ENCODE peak calls at places on chromosomes 6 and 20, in nine cellular contexts. U, O, G, T, X, R, Z, F and A are unnamed samples. For H4K20me1, the result is how much of the 10 kb centered on the place peaks cover.

GRCh38 chr6:537114-537513 is 119.8 kb downstream of the HUS1B start:
- DNase-seq in U (no peak), G (no peak), Z (no peak), T (no peak), R (no peak), X (no peak), O (no peak), F (peak), A (no peak)

GRCh38 chr6:167275001-167275400 is 16.1 kb upstream of the UNC93A start:
- DNase-seq in O (no peak), F (no peak), Z (no peak), G (no peak), X (no peak), U (no peak), R (no peak), T (no peak), A (no peak)

GRCh38 chr6:141326426-141326825 is 806.3 kb upstream of the GJE1 start:
- DNase-seq in R (peak), X (peak), G (no peak), F (no peak), Z (peak), O (no peak), U (no peak), T (no peak), A (no peak)

GRCh38 chr6:91082311-91082803 is 495.5 kb upstream of the MAP3K7 start:
- DNase-seq in U (no peak), G (no peak), X (no peak), Z (peak), T (peak), R (no peak), F (peak), O (peak), A (no peak)

GRCh38 chr6:156564128-156564806 is 212.9 kb upstream of the ARID1B start:
- DNase-seq in F (peak), Z (peak), O (peak), X (no peak), T (peak), R (peak), U (peak), G (peak), A (peak)

GRCh38 chr6:150142657-150143501 is at the start of gene PPP1R14C:
- DNase-seq in Z (peak), F (peak), G (no peak), U (peak), T (peak), X (no peak), O (peak), R (no peak), A (no peak)

GRCh38 chr6:107784669-107785068 is 39.4 kb downstream of the SCML4 start:
- DNase-seq in G (no peak), R (no peak), O (no peak), Z (no peak), F (no peak), U (no peak), T (no peak), X (no peak), A (no peak)

GRCh38 chr6:46042355-46042999 is 26.8 kb upstream of the CLIC5 start:
- DNase-seq in R (peak), F (peak), O (peak), Z (peak), G (peak), X (no peak), T (peak), U (peak), A (peak)

GRCh38 chr6:27795697-27796494 is 116.3 kb downstream of the OR2B2 start:
- DNase-seq in G (peak), U (peak), T (no peak), Z (peak), O (peak), R (peak), F (peak), X (peak), A (peak)

GRCh38 chr6:133040025-133040838 is 200.9 kb upstream of the EYA4 start:
- DNase-seq in R (peak), G (peak), X (no peak), T (no peak), F (peak), U (peak), Z (peak), O (peak), A (no peak)

GRCh38 chr6:163830641-163831040 is 416.1 kb downstream of the QKI start:
- DNase-seq in F (no peak), T (no peak), R (no peak), U (no peak), Z (no peak), X (no peak), G (no peak), O (no peak), A (no peak)

GRCh38 chr6:16432075-16433032 is 194.0 kb downstream of the GMPR start:
- DNase-seq in G (no peak), U (no peak), O (no peak), Z (peak), R (no peak), X (no peak), F (no peak), T (no peak), A (no peak)

GRCh38 chr20:33914871-33915270 is 78.8 kb upstream of the RALY start:
- DNase-seq in X (peak), F (no peak), O (no peak), T (no peak), Z (peak), R (peak), U (no peak), G (peak), A (peak)

GRCh38 chr20:33554914-33555420 is 65.1 kb downstream of the CBFA2T2 start:
- DNase-seq in G (peak), X (peak), T (no peak), U (no peak), R (peak), O (peak), Z (peak), F (peak), A (peak)

GRCh38 chr6:21103626-21104224 is 489.8 kb upstream of the SOX4 start:
- DNase-seq in X (peak), T (no peak), G (no peak), F (no peak), Z (peak), R (no peak), O (no peak), U (no peak), A (no peak)

GRCh38 chr6:22598386-22598785 is 29.0 kb downstream of the HDGFL1 start:
- DNase-seq in O (no peak), G (no peak), Z (no peak), U (no peak), T (no peak), R (no peak), F (no peak), X (no peak), A (no peak)

GRCh38 chr6:156061958-156062661 is 606.5 kb upstream of the NOX3 start:
- DNase-seq in Z (no peak), T (no peak), G (no peak), F (no peak), U (no peak), X (no peak), R (no peak), O (no peak), A (no peak)

GRCh38 chr6:149896491-149896890 is 1.4 kb downstream of the RAET1E start:
- DNase-seq in U (no peak), G (no peak), X (no peak), T (no peak), O (no peak), F (no peak), Z (peak), R (no peak), A (no peak)

GRCh38 chr6:10597499-10598001 is 76.4 kb downstream of the GCNT2 start:
- DNase-seq in X (no peak), U (no peak), F (no peak), Z (no peak), R (no peak), G (no peak), T (no peak), O (no peak), A (no peak)

GRCh38 chr20:36604952-36605308 is 649 bp upstream of the RAB5IF start:
- DNase-seq in T (no peak), F (peak), O (peak), R (peak), U (peak), Z (no peak), X (peak), G (peak), A (peak)

GRCh38 chr6:157728183-157728881 is 94.7 kb upstream of the SNX9 start:
- DNase-seq in Z (no peak), O (no peak), F (no peak), G (no peak), R (no peak), T (no peak), X (no peak), U (no peak), A (no peak)
- H3K27ac ChIP-seq in Z (no peak), O (no peak), F (no peak), G (no peak), R (no peak), T (no peak), X (no peak), U (no peak), A (no peak)

GRCh38 chr20:1299522-1299921 is 29.4 kb downstream of the SDCBP2 start:
- DNase-seq in T (peak), U (peak), G (peak), R (peak), O (peak), X (no peak), Z (peak), F (peak), A (peak)
- TF ChIP-seq CTCF in T (peak), U (peak), G (peak), R (peak), O (peak), X (peak), Z (peak), F (peak), A (peak)

GRCh38 chr20:2875690-2876203 is 2.5 kb downstream of the PTPRA start:
- DNase-seq in R (no peak), T (no peak), U (no peak), G (no peak), X (no peak), Z (no peak), O (no peak), F (no peak), A (no peak)

GRCh38 chr20:2874456-2874855 is 1.2 kb downstream of the PTPRA start:
- DNase-seq in X (no peak), G (no peak), T (no peak), U (no peak), F (peak), R (no peak), O (peak), Z (peak), A (peak)

GRCh38 chr20:2880650-2881049 is 7.4 kb downstream of the PTPRA start:
- DNase-seq in X (no peak), U (no peak), O (no peak), R (no peak), G (no peak), T (no peak), Z (no peak), F (no peak), A (no peak)

GRCh38 chr20:2879148-2879547 is 5.9 kb downstream of the PTPRA start:
- DNase-seq in Z (peak), G (no peak), F (no peak), O (no peak), T (no peak), R (no peak), X (no peak), U (no peak), A (no peak)

GRCh38 chr20:2878515-2878914 is 5.2 kb downstream of the PTPRA start:
- DNase-seq in Z (no peak), G (no peak), F (no peak), T (no peak), O (no peak), R (no peak), X (no peak), U (no peak), A (no peak)
- H4K20me1 ChIP-seq in Z (under half), G (under half), F (under half), T (under half), O (under half), R (under half), X (under half), U (under half), A (under half)

GRCh38 chr6:18042536-18043145 is 55.2 kb upstream of the KIF13A start:
- DNase-seq in Z (no peak), R (no peak), G (no peak), X (no peak), U (no peak), O (no peak), F (no peak), T (no peak), A (no peak)
- H3K27ac ChIP-seq in Z (peak), R (no peak), G (no peak), X (no peak), U (peak), O (no peak), F (no peak), T (no peak), A (no peak)

GRCh38 chr20:31496761-31497295 is 17.4 kb upstream of the HM13 start:
- DNase-seq in G (no peak), X (no peak), R (no peak), F (no peak), Z (no peak), O (no peak), T (no peak), U (no peak), A (no peak)

GRCh38 chr20:31490752-31491151 is 15.7 kb downstream of the REM1 start:
- DNase-seq in F (no peak), G (no peak), X (no peak), Z (no peak), R (no peak), T (no peak), O (no peak), U (no peak), A (no peak)

GRCh38 chr20:31489152-31489551 is 14.1 kb downstream of the REM1 start:
- DNase-seq in X (no peak), G (no peak), Z (no peak), F (no peak), U (no peak), T (no peak), O (no peak), R (no peak), A (no peak)

GRCh38 chr20:31497838-31498540 is 16.3 kb upstream of the HM13 start:
- DNase-seq in X (no peak), O (peak), Z (no peak), R (peak), U (no peak), T (no peak), G (no peak), F (no peak), A (no peak)

DNA sequence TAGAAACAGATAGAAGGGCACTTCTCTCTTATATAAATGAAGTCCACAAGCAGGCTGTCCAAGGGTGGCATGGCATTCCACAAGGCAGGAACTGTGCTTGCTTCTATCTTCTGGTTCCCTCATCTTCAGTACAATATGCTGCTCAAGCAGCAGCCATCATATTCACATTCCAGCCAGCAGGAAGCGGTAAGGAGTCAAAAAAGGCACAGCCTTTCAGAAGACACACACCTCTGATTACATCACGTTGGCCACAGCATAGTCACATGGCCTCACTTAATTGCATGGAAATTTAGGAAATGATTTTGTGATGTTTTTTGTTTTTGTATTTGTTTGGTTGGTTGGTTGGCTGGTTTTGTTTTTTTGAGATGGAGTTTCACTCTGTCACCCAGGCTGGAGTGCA is 19.0 kb downstream of the REM1 start:
- DNase-seq in Z (peak), R (peak), T (peak), F (peak), U (no peak), G (peak), X (peak), O (peak), A (no peak)
- TF ChIP-seq CTCF in Z (peak), R (peak), T (peak), F (peak), U (peak), G (peak), X (peak), O (peak), A (peak)

GRCh38 chr6:15249371-15250019 is 3.6 kb downstream of the JARID2 start:
- DNase-seq in F (peak), T (no peak), X (no peak), Z (no peak), G (no peak), U (no peak), O (no peak), R (no peak), A (no peak)

GRCh38 chr6:15250440-15251168 is 4.7 kb downstream of the JARID2 start:
- DNase-seq in G (no peak), O (no peak), T (no peak), R (no peak), Z (no peak), U (no peak), X (no peak), F (no peak), A (no peak)

GRCh38 chr6:15254074-15254975 is 8.5 kb downstream of the JARID2 start:
- DNase-seq in F (peak), Z (peak), U (no peak), G (no peak), X (no peak), O (no peak), T (no peak), R (no peak), A (no peak)

GRCh38 chr6:15253107-15254073 is 7.5 kb downstream of the JARID2 start:
- DNase-seq in O (no peak), U (no peak), G (no peak), X (no peak), Z (no peak), R (no peak), F (no peak), T (no peak), A (no peak)

DNA sequence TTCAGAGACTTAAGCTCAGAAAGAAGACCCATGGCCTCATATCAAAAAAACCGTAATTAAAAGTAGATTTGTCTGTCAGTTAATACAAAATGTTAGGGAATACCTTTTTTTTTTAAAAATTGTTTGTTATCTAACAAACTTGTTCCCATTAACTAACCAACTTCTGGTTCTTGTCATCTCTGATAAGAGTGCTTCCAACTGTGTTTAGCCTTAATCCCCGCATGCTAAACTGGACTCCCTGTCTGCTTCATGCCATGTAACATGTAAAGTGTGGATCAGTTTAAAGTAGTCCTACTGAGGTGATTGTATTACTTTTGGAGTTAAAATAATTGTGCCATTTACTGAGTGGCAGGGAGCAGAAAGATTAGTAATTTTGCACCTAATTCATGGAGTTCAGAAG is 6.3 kb downstream of the JARID2 start:
- DNase-seq in O (no peak), F (no peak), X (no peak), G (no peak), U (no peak), R (no peak), T (no peak), Z (no peak), A (no peak)
- H4K20me1 ChIP-seq in O (half or more), F (half or more), X (under half), G (under half), U (under half), R (under half), T (under half), Z (half or more), A (under half)

GRCh38 chr20:47490795-47491194 is 10.9 kb upstream of the NCOA3 start:
- DNase-seq in F (no peak), R (no peak), U (no peak), T (no peak), Z (no peak), X (no peak), G (no peak), O (no peak), A (no peak)

GRCh38 chr20:47493954-47494293 is 7.8 kb upstream of the NCOA3 start:
- DNase-seq in T (no peak), U (no peak), X (peak), R (no peak), Z (peak), G (no peak), O (peak), F (no peak), A (no peak)

GRCh38 chr20:47496118-47496517 is 5.6 kb upstream of the NCOA3 start:
- DNase-seq in T (no peak), R (no peak), F (no peak), Z (no peak), U (no peak), G (no peak), O (no peak), X (no peak), A (no peak)

GRCh38 chr20:47492284-47492683 is 9.4 kb upstream of the NCOA3 start:
- DNase-seq in X (no peak), U (no peak), T (no peak), R (no peak), G (no peak), F (no peak), O (no peak), Z (no peak), A (no peak)

GRCh38 chr20:47493175-47493953 is 8.3 kb upstream of the NCOA3 start:
- DNase-seq in G (peak), F (no peak), U (peak), R (peak), T (no peak), O (no peak), Z (peak), X (peak), A (peak)
- H3K27ac ChIP-seq in G (peak), F (no peak), U (peak), R (peak), T (no peak), O (no peak), Z (peak), X (peak), A (no peak)